ENCODE peak calls at places on chromosomes 5 and 9, in ten cellular contexts. P, C, G, X, D, A, V, Z, U and K are unnamed samples.

GRCh38 chr9:106966481-106966880 is 103.5 kb downstream of the ZNF462 start:
- DNase-seq in P (no peak), C (no peak), G (no peak), X (no peak), D (no peak), A (no peak), V (no peak), Z (no peak), U (no peak), K (no peak)

GRCh38 chr5:3310551-3311340 is 284.9 kb upstream of the IRX1 start:
- DNase-seq in P (peak; percentile 57), C (no peak), G (no peak), X (no peak), D (peak; percentile 74), A (no peak), V (no peak), Z (no peak), U (no peak), K (no peak)

GRCh38 chr9:95297316-95297715 is 20.2 kb downstream of the FANCC start:
- DNase-seq in P (no peak), C (no peak), G (no peak), X (no peak), D (no peak), A (no peak), V (no peak), Z (no peak), U (no peak), K (no peak)

GRCh38 chr5:171155621-171156020 is 153.4 kb upstream of the TLX3 start:
- DNase-seq in P (peak; percentile 48), C (no peak), G (no peak), X (no peak), D (no peak), A (no peak), V (no peak), Z (peak; percentile 67), U (peak; percentile 86), K (peak; percentile 9)

GRCh38 chr5:139746691-139747582 is 48.7 kb upstream of the PSD2 start:
- DNase-seq in P (no peak), C (no peak), G (no peak), X (no peak), D (no peak), A (no peak), V (no peak), Z (peak; percentile 57), U (peak; percentile 35), K (no peak)

GRCh38 chr9:132351404-132352050 is 3.3 kb downstream of the SETX start:
- DNase-seq in P (no peak), C (no peak), G (no peak), X (no peak), D (no peak), A (no peak), V (no peak), Z (no peak), U (no peak), K (no peak)

GRCh38 chr9:136697146-136697820 is 10.0 kb upstream of the AGPAT2 start:
- DNase-seq in P (no peak), C (no peak), G (no peak), X (no peak), D (peak; percentile 25), A (no peak), V (no peak), Z (no peak), U (no peak), K (no peak)

GRCh38 chr5:137361275-137361674 is 137.9 kb downstream of the SPOCK1 start:
- DNase-seq in P (peak; percentile 44), C (no peak), G (no peak), X (peak; percentile 30), D (no peak), A (no peak), V (no peak), Z (peak; percentile 77), U (peak; percentile 58), K (no peak)

GRCh38 chr5:109620651-109621050 is 69.1 kb upstream of the MAN2A1 start:
- DNase-seq in P (no peak), C (no peak), G (no peak), X (no peak), D (no peak), A (no peak), V (no peak), Z (no peak), U (no peak), K (no peak)

GRCh38 chr5:131109540-131110255 is 55.4 kb downstream of the HINT1 start:
- DNase-seq in P (peak; percentile 63), C (peak; percentile 46), G (no peak), X (no peak), D (peak; percentile 71), A (peak; percentile 38), V (peak; percentile 47), Z (peak; percentile 28), U (peak; percentile 61), K (peak; percentile 56)

GRCh38 chr9:114034663-114035062 is 43.4 kb downstream of the AMBP start:
- DNase-seq in P (no peak), C (no peak), G (no peak), X (no peak), D (no peak), A (peak; percentile 10), V (no peak), Z (no peak), U (no peak), K (no peak)

GRCh38 chr9:69195019-69195418 is 20.9 kb downstream of the TJP2 start:
- DNase-seq in P (no peak), C (no peak), G (no peak), X (no peak), D (no peak), A (no peak), V (no peak), Z (no peak), U (no peak), K (no peak)

GRCh38 chr5:126651013-126651577 is 50.3 kb downstream of the PHAX start:
- DNase-seq in P (no peak), C (no peak), G (no peak), X (no peak), D (no peak), A (no peak), V (no peak), Z (no peak), U (no peak), K (no peak)

GRCh38 chr5:32708949-32709348 is 2.2 kb upstream of the NPR3 start:
- DNase-seq in P (no peak), C (no peak), G (no peak), X (no peak), D (no peak), A (no peak), V (no peak), Z (no peak), U (no peak), K (no peak)

GRCh38 chr5:76954383-76954763 is 1.5 kb downstream of the CRHBP start:
- DNase-seq in P (no peak), C (no peak), G (no peak), X (no peak), D (no peak), A (no peak), V (peak; percentile 20), Z (peak; percentile 35), U (no peak), K (no peak)

GRCh38 chr5:54844905-54845566 is 140.4 kb downstream of the ESM1 start:
- DNase-seq in P (peak; percentile 79), C (no peak), G (no peak), X (no peak), D (peak; percentile 57), A (no peak), V (no peak), Z (peak; percentile 61), U (peak; percentile 73), K (peak; percentile 61)

GRCh38 chr5:140182075-140182709 is 7.2 kb downstream of the CYSTM1 start:
- DNase-seq in P (peak; percentile 57), C (no peak), G (no peak), X (no peak), D (no peak), A (peak; percentile 83), V (no peak), Z (no peak), U (no peak), K (peak; percentile 41)

GRCh38 chr5:113608113-113608551 is 94.6 kb downstream of the YTHDC2 start:
- DNase-seq in P (peak; percentile 77), C (no peak), G (no peak), X (no peak), D (no peak), A (no peak), V (no peak), Z (peak; percentile 20), U (peak; percentile 11), K (no peak)

GRCh38 chr9:133995012-133995896 is 3.1 kb upstream of the VAV2 start:
- DNase-seq in P (no peak), C (peak; percentile 72), G (no peak), X (no peak), D (peak; percentile 21), A (no peak), V (no peak), Z (peak; percentile 25), U (peak; percentile 37), K (no peak)

GRCh38 chr5:6311568-6312501 is 66.5 kb downstream of the MED10 start:
- DNase-seq in P (no peak), C (no peak), G (no peak), X (no peak), D (no peak), A (no peak), V (no peak), Z (no peak), U (no peak), K (no peak)

GRCh38 chr9:118522093-118523028 is 818.2 kb downstream of the TLR4 start:
- DNase-seq in P (peak; percentile 37), C (peak; percentile 20), G (no peak), X (no peak), D (peak; percentile 60), A (peak; percentile 19), V (peak; percentile 60), Z (peak; percentile 73), U (peak; percentile 67), K (peak; percentile 22)

GRCh38 chr9:127712851-127713250 is 2.6 kb downstream of the PTRH1 start:
- DNase-seq in P (no peak), C (no peak), G (no peak), X (no peak), D (no peak), A (no peak), V (no peak), Z (no peak), U (no peak), K (no peak)

GRCh38 chr9:134818000-134818568 is 62.5 kb upstream of the FCN2 start:
- DNase-seq in P (no peak), C (no peak), G (no peak), X (no peak), D (no peak), A (no peak), V (no peak), Z (no peak), U (no peak), K (no peak)

GRCh38 chr5:79829260-79829659 is 139.6 kb downstream of the CMYA5 start:
- DNase-seq in P (peak; percentile 18), C (peak; percentile 17), G (no peak), X (no peak), D (peak; percentile 30), A (no peak), V (peak; percentile 43), Z (peak; percentile 10), U (peak; percentile 28), K (no peak)

GRCh38 chr9:16267336-16268036 is 603.0 kb downstream of the BNC2 start:
- DNase-seq in P (peak; percentile 48), C (no peak), G (no peak), X (peak; percentile 18), D (no peak), A (peak; percentile 20), V (no peak), Z (peak; percentile 42), U (peak; percentile 40), K (no peak)

GRCh38 chr5:152329191-152329590 is 75.9 kb downstream of the NMUR2 start:
- DNase-seq in P (no peak), C (no peak), G (no peak), X (no peak), D (no peak), A (no peak), V (no peak), Z (no peak), U (no peak), K (no peak)

GRCh38 chr5:180034564-180034963 is 37.0 kb downstream of the RNF130 start:
- DNase-seq in P (no peak), C (no peak), G (no peak), X (peak; percentile 37), D (no peak), A (no peak), V (no peak), Z (peak; percentile 48), U (peak; percentile 67), K (no peak)

GRCh38 chr9:93244101-93244500 is 60.2 kb downstream of the WNK2 start:
- DNase-seq in P (no peak), C (no peak), G (no peak), X (no peak), D (no peak), A (no peak), V (no peak), Z (no peak), U (no peak), K (no peak)